ENCODE peak calls at places on chromosomes 4 and X, in five cellular contexts. G is stimulated activated CD4-positive, alpha-beta T cell treated with anti-CD3 and anti-CD28 coated beads, Interleukin-1b, Interleukin-23, amount 100 ng/mL, for 24 hours; W is EL; S is upper lobe of left lung; U is HEK293T. P is an unnamed sample.
A peak's percentile ranks its signal among the peaks of the same experiment; 100 is the strongest.

GRCh38 chrX:154750301-154751120 is at the start of gene GAB3:
- DNase-seq in S (no peak), G (no peak), U (peak; percentile 46), W (peak; percentile 41), P (peak; percentile 49)

GRCh38 chr4:37453004-37453360 is 208.4 kb downstream of the NWD2 start:
- DNase-seq in G (no peak), S (peak; percentile 69), U (peak; percentile 29), W (peak; percentile 56), P (no peak)

GRCh38 chr4:108840426-108840975 is 77.6 kb upstream of the ETNPPL start:
- DNase-seq in S (no peak), U (no peak), G (no peak), W (no peak), P (no peak)

GRCh38 chr4:138199568-138200235 is 42.4 kb downstream of the SLC7A11 start:
- DNase-seq in S (peak; percentile 42), U (no peak), G (no peak), W (no peak), P (no peak)

GRCh38 chr4:17717301-17717700 is 64.1 kb downstream of the FAM184B start:
- DNase-seq in U (no peak), S (no peak), W (no peak), G (no peak), P (no peak)

GRCh38 chr4:172220679-172221078 is 407.5 kb downstream of the GALNTL6 start:
- DNase-seq in S (no peak), W (no peak), G (no peak), U (no peak), P (no peak)

GRCh38 chr4:10164877-10165283 is 48.3 kb upstream of the WDR1 start:
- DNase-seq in W (peak; percentile 63), U (peak; percentile 48), G (no peak), S (no peak), P (no peak)

GRCh38 chr4:87032884-87033533 is 98.2 kb downstream of the AFF1 start:
- DNase-seq in U (no peak), S (no peak), G (no peak), W (peak; percentile 70), P (no peak)

GRCh38 chrX:57282568-57282967 is 3.9 kb upstream of the FAAH2 start:
- DNase-seq in G (no peak), U (no peak), S (no peak), W (no peak), P (no peak)

GRCh38 chr4:107034982-107035710 is 967 bp downstream of the DKK2 start:
- DNase-seq in U (peak; percentile 37), W (peak; percentile 35), G (no peak), S (no peak), P (no peak)

GRCh38 chrX:41377624-41378023 is 43.7 kb downstream of the DDX3X start:
- DNase-seq in W (no peak), S (no peak), G (no peak), U (no peak), P (no peak)

GRCh38 chr4:94516067-94516466 is 64.3 kb downstream of the PDLIM5 start:
- DNase-seq in G (no peak), S (no peak), U (no peak), W (peak; percentile 78), P (no peak)

GRCh38 chr4:142534994-142535393 is 311.1 kb downstream of the INPP4B start:
- DNase-seq in W (peak; percentile 58), U (no peak), G (no peak), S (no peak), P (no peak)

GRCh38 chr4:137861682-137862081 is 329.4 kb upstream of the PCDH18 start:
- DNase-seq in U (peak; percentile 6), S (no peak), W (peak; percentile 15), G (no peak), P (no peak)

GRCh38 chr4:113684534-113685091 is 76.9 kb downstream of the CAMK2D start:
- DNase-seq in G (no peak), W (peak; percentile 80), S (peak; percentile 30), U (peak; percentile 49), P (no peak)

GRCh38 chrX:22060451-22060940 is 28.4 kb downstream of the PHEX start:
- DNase-seq in S (no peak), G (no peak), W (peak; percentile 0), U (no peak), P (no peak)

GRCh38 chrX:38726596-38726995 is 74.7 kb upstream of the MID1IP1 start:
- DNase-seq in S (no peak), U (no peak), G (no peak), W (no peak), P (no peak)

GRCh38 chr4:80173387-80173786 is 23.9 kb upstream of the PRDM8 start:
- DNase-seq in U (no peak), W (peak; percentile 61), G (no peak), S (no peak), P (no peak)

GRCh38 chr4:181301735-181302380 is 941.3 kb upstream of the TENM3 start:
- DNase-seq in U (peak; percentile 34), S (peak; percentile 36), G (no peak), W (peak; percentile 54), P (no peak)

GRCh38 chr4:155738548-155738947 is 20.3 kb upstream of the GUCY1B1 start:
- DNase-seq in S (no peak), G (no peak), W (peak; percentile 2), U (no peak), P (no peak)

GRCh38 chrX:1077140-1077539 is 135.3 kb downstream of the CRLF2 start:
- DNase-seq in W (no peak), U (no peak), G (no peak), S (no peak), P (no peak)

GRCh38 chr4:82629238-82630000 is 67.6 kb upstream of the TMEM150C start:
- DNase-seq in W (peak; percentile 56), U (no peak), G (no peak), S (no peak), P (no peak)

GRCh38 chr4:2879026-2879425 is 35.4 kb downstream of the ADD1 start:
- DNase-seq in U (no peak), W (no peak), G (no peak), S (no peak), P (no peak)

GRCh38 chrX:37722595-37722994 is 37.0 kb downstream of the XK start:
- DNase-seq in S (no peak), U (no peak), G (no peak), W (no peak), P (no peak)

GRCh38 chrX:110825972-110826371 is 30.4 kb upstream of the CHRDL1 start:
- DNase-seq in G (no peak), U (no peak), W (no peak), S (no peak), P (no peak)

GRCh38 chr4:86036729-86037128 is 323.1 kb downstream of the MAPK10 start:
- DNase-seq in S (no peak), G (no peak), U (no peak), W (peak; percentile 29), P (no peak)

GRCh38 chr4:177079327-177079726 is 230.3 kb upstream of the NEIL3 start:
- DNase-seq in W (no peak), U (peak; percentile 10), S (no peak), G (no peak), P (no peak)

GRCh38 chrX:38627683-38628082 is 66.3 kb downstream of the TSPAN7 start:
- DNase-seq in U (peak; percentile 58), W (peak; percentile 8), S (peak; percentile 23), G (no peak), P (no peak)

GRCh38 chr4:7347981-7348380 is 86.7 kb downstream of the PSAPL1 start:
- DNase-seq in G (no peak), U (no peak), W (peak; percentile 79), S (no peak), P (no peak)

GRCh38 chrX:101460669-101461068 is 24.6 kb upstream of the ARMCX4 start:
- DNase-seq in G (no peak), W (no peak), S (no peak), U (no peak), P (no peak)

GRCh38 chr4:145920205-145920604 is 18.4 kb downstream of the ZNF827 start:
- DNase-seq in U (no peak), S (no peak), W (peak; percentile 89), G (no peak), P (no peak)

GRCh38 chrX:47629419-47630210 is at the start of gene CFP:
- DNase-seq in G (no peak), S (no peak), W (no peak), U (no peak), P (no peak)

GRCh38 chr4:32775049-32775448 is 2054.9 kb downstream of the PCDH7 start:
- DNase-seq in G (no peak), W (no peak), S (no peak), U (peak; percentile 4), P (no peak)

GRCh38 chr4:70927502-70928139 is 25.5 kb downstream of the MOB1B start:
- DNase-seq in W (no peak), G (no peak), S (no peak), U (no peak), P (no peak)

GRCh38 chr4:140326395-140326993 is 47.0 kb upstream of the SCOC start:
- DNase-seq in G (no peak), W (peak; percentile 55), U (peak; percentile 53), S (no peak), P (no peak)

GRCh38 chr4:14771091-14771490 is 231.2 kb upstream of the CPEB2 start:
- DNase-seq in G (no peak), W (no peak), U (no peak), S (no peak), P (no peak)

GRCh38 chr4:154329268-154329858 is 162.2 kb downstream of the DCHS2 start:
- DNase-seq in W (peak; percentile 3), S (no peak), G (no peak), U (peak; percentile 24), P (no peak)